ENCODE peak calls at places on chromosomes 2 and 18, in four cellular contexts. F is adrenal gland, H is stomach, N is endodermal cell. T is an unnamed sample.
A peak's percentile ranks its signal among the peaks of the same experiment; 100 is the strongest.

GRCh38 chr2:181411105-181411849 is 45.9 kb upstream of the ITGA4 start:
- DNase-seq in F (no peak), H (no peak), N (peak; percentile 87), T (no peak)

GRCh38 chr2:218281449-218281848 is 10.9 kb downstream of the TMBIM1 start:
- DNase-seq in F (peak; percentile 87), H (peak; percentile 63), N (no peak), T (no peak)

GRCh38 chr2:236341066-236341465 is 76.9 kb upstream of the ASB18 start:
- DNase-seq in F (no peak), H (no peak), N (no peak), T (no peak)

GRCh38 chr2:138267161-138267901 is 234.2 kb upstream of the SPOPL start:
- DNase-seq in F (no peak), H (no peak), N (no peak), T (no peak)

GRCh38 chr2:224638338-224638823 is 53.2 kb upstream of the CUL3 start:
- DNase-seq in F (no peak), H (peak; percentile 43), N (no peak), T (no peak)

GRCh38 chr2:170408461-170409163 is 230.7 kb downstream of the MYO3B start:
- DNase-seq in F (no peak), H (no peak), N (no peak), T (no peak)

GRCh38 chr2:25711641-25712369 is 38.4 kb upstream of the DTNB start:
- DNase-seq in F (no peak), H (no peak), N (no peak), T (no peak)

GRCh38 chr2:238461916-238462315 is 35.2 kb downstream of the ASB1 start:
- DNase-seq in F (no peak), H (no peak), N (no peak), T (no peak)

GRCh38 chr2:134491796-134492441 is 226.9 kb downstream of the TMEM163 start:
- DNase-seq in F (no peak), H (peak; percentile 50), N (no peak), T (peak; percentile 43)

DNA sequence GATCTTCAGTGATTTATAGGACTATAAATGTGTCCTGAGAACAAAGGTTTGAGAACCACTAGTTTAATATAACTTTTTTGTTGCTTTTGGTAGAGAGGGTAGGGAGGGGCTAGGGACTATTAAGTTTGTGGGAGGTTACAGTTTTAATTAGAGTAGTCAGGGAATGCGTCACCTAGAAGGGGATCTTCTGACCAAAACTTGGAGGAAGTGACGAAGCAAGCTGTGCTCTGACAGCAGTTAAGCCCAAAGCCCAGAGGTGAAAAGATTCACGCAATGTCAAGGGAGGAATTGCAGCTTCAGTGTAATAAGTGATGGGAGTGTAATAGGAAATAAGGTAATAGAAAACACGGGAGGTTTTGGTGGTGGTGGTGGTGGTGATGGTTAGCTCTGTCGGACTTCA is 8.1 kb downstream of the TDRD15 start:
- DNase-seq in F (no peak), H (no peak), N (no peak), T (no peak)
- TF ChIP-seq CTCF in F (no peak), H (no peak), N (no peak), T (no peak)

GRCh38 chr2:105378921-105379383 is 19.9 kb downstream of the FHL2 start:
- DNase-seq in F (no peak), H (no peak), N (no peak), T (no peak)

GRCh38 chr2:105378276-105378840 is 20.5 kb downstream of the FHL2 start:
- DNase-seq in F (no peak), H (no peak), N (no peak), T (no peak)

GRCh38 chr2:105376789-105377231 is 22.0 kb downstream of the FHL2 start:
- DNase-seq in F (no peak), H (no peak), N (no peak), T (no peak)

GRCh38 chr2:105376010-105376409 is 22.8 kb downstream of the FHL2 start:
- DNase-seq in F (no peak), H (peak; percentile 64), N (no peak), T (no peak)

DNA sequence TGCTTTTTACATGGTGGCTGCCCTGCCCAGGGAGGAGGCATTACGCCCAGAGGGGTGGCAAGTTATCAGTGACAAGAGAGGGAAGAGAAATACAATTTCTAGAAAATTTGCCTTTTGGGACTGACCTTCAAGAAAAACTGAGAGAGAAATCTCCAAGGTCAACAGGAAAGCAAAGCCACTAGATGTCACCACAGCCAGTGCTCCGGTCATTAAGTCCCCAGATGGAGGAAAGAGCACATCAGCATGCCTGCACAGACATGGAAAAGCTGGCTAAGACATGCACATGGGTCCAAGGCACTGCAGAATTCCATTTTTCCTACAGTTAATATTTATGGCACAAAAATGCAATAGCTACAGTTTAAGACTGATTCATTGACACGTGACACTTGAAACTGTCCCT is 21.0 kb downstream of the FHL2 start:
- DNase-seq in F (no peak), H (no peak), N (no peak), T (no peak)
- TF ChIP-seq CTCF in F (no peak), H (no peak), N (peak; percentile 59), T (peak; percentile 26)

GRCh38 chr2:127081826-127082633 is 24.9 kb downstream of the BIN1 start:
- DNase-seq in F (peak; percentile 63), H (peak; percentile 45), N (no peak), T (no peak)
- TF ChIP-seq CTCF in F (no peak), H (no peak), N (no peak), T (no peak)

GRCh38 chr2:120958623-120959366 is 223.1 kb downstream of the GLI2 start:
- DNase-seq in F (no peak), H (no peak), N (peak; percentile 94), T (no peak)
- TF ChIP-seq CTCF in F (no peak), H (no peak), N (peak; percentile 80), T (peak; percentile 61)

DNA sequence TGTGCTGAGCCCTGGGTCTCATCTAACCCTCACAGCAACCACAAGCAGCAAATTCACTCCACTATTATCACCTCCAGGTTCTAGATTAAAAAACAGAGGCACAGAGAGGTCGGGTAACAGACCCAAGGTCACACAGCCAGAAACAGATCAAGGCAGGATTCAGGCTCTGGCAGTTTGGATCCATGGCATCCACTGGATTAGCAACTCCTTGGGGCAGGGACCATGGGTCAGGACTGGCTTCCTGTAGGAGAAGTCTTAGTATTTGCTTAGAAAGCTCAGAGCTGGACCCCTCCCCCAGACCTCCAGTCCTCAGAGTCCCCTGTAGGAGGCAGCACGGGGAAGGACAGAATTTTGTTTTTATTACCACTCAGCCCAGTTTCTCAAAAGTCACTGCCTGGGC is 34.4 kb downstream of the ZFP36L2 start:
- DNase-seq in F (no peak), H (no peak), N (peak; percentile 84), T (no peak)
- TF ChIP-seq CTCF in F (no peak), H (no peak), N (peak; percentile 77), T (peak; percentile 62)

GRCh38 chr2:2913601-2914120 is 464.0 kb downstream of the EIPR1 start:
- DNase-seq in F (no peak), H (no peak), N (no peak), T (no peak)
- TF ChIP-seq CTCF in F (no peak), H (no peak), N (no peak), T (no peak)

GRCh38 chr2:127575185-127575765 is 39.8 kb downstream of the MYO7B start:
- DNase-seq in F (no peak), H (peak; percentile 10), N (peak; percentile 14), T (no peak)
- TF ChIP-seq CTCF in F (no peak), H (no peak), N (no peak), T (no peak)

GRCh38 chr2:45002661-45003210 is 6.5 kb downstream of the SIX2 start:
- DNase-seq in F (no peak), H (no peak), N (no peak), T (no peak)
- TF ChIP-seq CTCF in F (no peak), H (no peak), N (peak; percentile 65), T (no peak)

GRCh38 chr18:24797987-24798386 is 337.6 kb downstream of the HRH4 start:
- DNase-seq in F (no peak), H (no peak), N (no peak), T (no peak)

GRCh38 chr18:24791736-24792135 is 331.3 kb downstream of the HRH4 start:
- DNase-seq in F (no peak), H (no peak), N (no peak), T (no peak)

GRCh38 chr18:24793742-24794141 is 333.3 kb downstream of the HRH4 start:
- DNase-seq in F (no peak), H (no peak), N (no peak), T (no peak)

GRCh38 chr18:24792164-24792563 is 331.7 kb downstream of the HRH4 start:
- DNase-seq in F (no peak), H (no peak), N (no peak), T (no peak)

DNA sequence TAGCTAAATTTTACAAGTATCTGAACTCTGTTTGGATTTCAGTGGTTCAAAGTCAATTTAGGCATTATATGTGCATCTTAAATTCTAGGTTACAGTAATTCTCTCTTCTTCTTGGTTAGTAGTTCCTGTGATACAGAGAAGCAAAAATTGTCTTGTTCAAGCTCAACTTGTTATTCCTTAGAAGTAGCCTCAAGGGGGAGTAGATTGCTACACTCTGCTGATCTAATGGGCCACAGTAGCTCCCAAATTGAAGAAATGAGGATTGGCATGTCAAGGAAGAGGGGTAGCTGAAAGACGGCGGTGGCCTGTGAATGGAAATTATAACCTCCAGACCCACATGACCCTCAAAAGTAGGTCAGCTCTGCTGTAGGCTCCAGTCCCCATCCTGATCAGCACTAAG is 334.7 kb downstream of the HRH4 start:
- DNase-seq in F (no peak), H (no peak), N (no peak), T (no peak)
- TF ChIP-seq CTCF in F (no peak), H (no peak), N (peak; percentile 61), T (no peak)